ENCODE peak calls at places on chromosomes 13 and 19, in six cellular contexts. L, A, D, O, M and E are unnamed samples.

GRCh38 chr19:861756-862528 is 2.5 kb downstream of the CFD start:
- DNase-seq in O (peak; percentile 44), D (peak; percentile 63), A (peak; percentile 49), L (no peak), M (peak; percentile 61), E (peak; percentile 43)

GRCh38 chr19:41371541-41371940 is 4.8 kb upstream of the TMEM91 start:
- DNase-seq in O (no peak), A (no peak), D (no peak), L (no peak), M (no peak), E (no peak)

GRCh38 chr19:15222738-15223648 is 9.3 kb downstream of the EPHX3 start:
- DNase-seq in M (peak; percentile 59), O (peak; percentile 91), L (peak; percentile 93), D (peak; percentile 64), A (peak; percentile 52), E (peak; percentile 69)

GRCh38 chr13:101579291-101579802 is 126.9 kb downstream of the ITGBL1 start:
- DNase-seq in L (no peak), D (no peak), A (no peak), M (no peak), O (no peak), E (no peak)

GRCh38 chr13:32225494-32225931 is 89.7 kb downstream of the ZAR1L start:
- DNase-seq in D (no peak), A (no peak), L (no peak), M (no peak), O (no peak), E (no peak)

GRCh38 chr13:113918580-113918979 is 54.7 kb upstream of the GAS6 start:
- DNase-seq in O (no peak), M (no peak), L (no peak), D (no peak), A (no peak), E (no peak)

GRCh38 chr19:49488046-49488862 is 846 bp downstream of the RPL13A start:
- DNase-seq in M (no peak), O (no peak), L (no peak), A (no peak), D (no peak), E (no peak)

GRCh38 chr19:36100476-36100875 is 10.5 kb upstream of the OVOL3 start:
- DNase-seq in O (no peak), D (no peak), M (no peak), L (peak; percentile 80), A (no peak), E (no peak)

GRCh38 chr13:97548138-97548537 is 114.2 kb downstream of the RAP2A start:
- DNase-seq in L (no peak), A (no peak), M (no peak), D (no peak), O (no peak), E (no peak)

GRCh38 chr13:49606747-49607648 is 21.3 kb upstream of the ARL11 start:
- DNase-seq in A (peak; percentile 72), D (peak; percentile 77), O (peak; percentile 64), L (peak; percentile 87), M (peak; percentile 63), E (peak; percentile 64)

GRCh38 chr13:75812751-75813181 is 176.6 kb downstream of the LMO7 start:
- DNase-seq in A (no peak), L (no peak), M (no peak), O (no peak), D (no peak), E (no peak)

GRCh38 chr13:98504371-98504963 is 72.4 kb downstream of the STK24 start:
- DNase-seq in D (peak; percentile 18), A (no peak), O (no peak), L (no peak), M (no peak), E (no peak)

GRCh38 chr19:19562665-19563347 is 24.7 kb downstream of the CILP2 start:
- DNase-seq in O (no peak), A (peak; percentile 20), D (no peak), M (no peak), L (no peak), E (no peak)

GRCh38 chr13:49113526-49114286 is 106.4 kb upstream of the MLNR start:
- DNase-seq in D (no peak), O (no peak), A (no peak), M (no peak), L (no peak), E (no peak)

GRCh38 chr13:32676242-32676641 is 90.0 kb downstream of the PDS5B start:
- DNase-seq in M (no peak), A (no peak), O (no peak), L (no peak), D (no peak), E (no peak)

GRCh38 chr19:49645995-49646394 is 4.0 kb downstream of the SCAF1 start:
- DNase-seq in M (no peak), D (no peak), A (no peak), O (no peak), L (no peak), E (no peak)

GRCh38 chr19:7705387-7706187 is 3.7 kb upstream of the FCER2 start:
- DNase-seq in O (no peak), A (peak; percentile 55), L (peak; percentile 30), D (peak; percentile 78), M (peak; percentile 56), E (peak; percentile 78)

GRCh38 chr19:10292206-10292788 is 2.5 kb downstream of the ICAM5 start:
- DNase-seq in M (peak; percentile 49), O (peak; percentile 65), D (peak; percentile 52), A (no peak), L (peak; percentile 78), E (peak; percentile 50)

GRCh38 chr19:28051047-28051446 is 1161.9 kb downstream of the UQCRFS1 start:
- DNase-seq in A (no peak), O (no peak), L (no peak), M (no peak), D (no peak), E (no peak)

GRCh38 chr13:95154441-95154886 is 146.8 kb downstream of the ABCC4 start:
- DNase-seq in L (no peak), D (no peak), O (no peak), M (no peak), A (no peak), E (no peak)

GRCh38 chr19:47464619-47465018 is 7.1 kb downstream of the SLC8A2 start:
- DNase-seq in O (no peak), D (no peak), A (no peak), L (no peak), M (no peak), E (no peak)

GRCh38 chr13:27921961-27922910 is 2.4 kb downstream of the PDX1 start:
- DNase-seq in D (no peak), A (no peak), L (no peak), O (no peak), M (no peak), E (no peak)

GRCh38 chr19:8988204-8988603 is 22.0 kb downstream of the MUC16 start:
- DNase-seq in L (no peak), O (no peak), A (no peak), M (no peak), D (no peak), E (no peak)

GRCh38 chr13:102718746-102719145 is 23.9 kb upstream of the METTL21C start:
- DNase-seq in D (no peak), O (no peak), M (no peak), A (no peak), L (no peak), E (no peak)

GRCh38 chr13:111506621-111507020 is 186.2 kb downstream of the TEX29 start:
- DNase-seq in L (no peak), D (no peak), M (no peak), O (no peak), A (no peak), E (no peak)

GRCh38 chr13:114118086-114118762 is 14.2 kb downstream of the RASA3 start:
- DNase-seq in O (no peak), A (no peak), M (no peak), D (no peak), L (no peak), E (no peak)